ENCODE peak calls at places on chromosome 21, in seven cellular contexts. K, Z, G, T, L, W and A are unnamed samples. For H3K4me1, the result is how much of the 10 kb centered on the place peaks cover.

GRCh38 chr21:46092026-46092764 is 5.7 kb upstream of the COL6A2 start:
- DNase-seq in K (no peak), Z (no peak), G (peak), T (peak), L (no peak), W (peak), A (peak)

GRCh38 chr21:43810505-43811261 is 21.3 kb downstream of the RRP1 start:
- DNase-seq in K (peak), Z (peak), G (peak), T (peak), L (peak), W (peak), A (peak)

GRCh38 chr21:31343680-31344480 is at the start of gene TIAM1:
- DNase-seq in K (peak), Z (no peak), G (peak), T (peak), L (no peak), W (peak), A (no peak)

GRCh38 chr21:40383951-40384350 is 463.0 kb downstream of the DSCAM start:
- DNase-seq in K (no peak), Z (no peak), G (no peak), T (no peak), L (no peak), W (no peak), A (no peak)

GRCh38 chr21:35075546-35075945 is 26.4 kb upstream of the RUNX1 start:
- DNase-seq in K (no peak), Z (no peak), G (no peak), T (peak), L (no peak), W (no peak), A (no peak)

GRCh38 chr21:44289381-44290010 is 3.8 kb downstream of the AIRE start:
- DNase-seq in K (no peak), Z (no peak), G (no peak), T (no peak), L (no peak), W (no peak), A (no peak)

GRCh38 chr21:32735524-32735923 is 7.7 kb upstream of the SYNJ1 start:
- DNase-seq in K (no peak), Z (no peak), G (no peak), T (no peak), L (no peak), W (no peak), A (no peak)

GRCh38 chr21:43820466-43820865 is 31.1 kb downstream of the RRP1 start:
- DNase-seq in K (no peak), Z (no peak), G (no peak), T (peak), L (no peak), W (no peak), A (no peak)

GRCh38 chr21:44534688-44535087 is 5.3 kb downstream of the KRTAP10-1 start:
- DNase-seq in K (no peak), Z (no peak), G (no peak), T (peak), L (no peak), W (no peak), A (no peak)

GRCh38 chr21:36060159-36060921 is at the start of gene SETD4:
- DNase-seq in K (peak), Z (peak), G (peak), T (peak), L (peak), W (peak), A (peak)

GRCh38 chr21:25281134-25281533 is 326.1 kb downstream of the MRPL39 start:
- DNase-seq in K (no peak), Z (no peak), G (no peak), T (no peak), L (no peak), W (no peak), A (no peak)

GRCh38 chr21:44947930-44948331 is 8.1 kb downstream of the SLX9 start:
- DNase-seq in K (no peak), Z (no peak), G (no peak), T (peak), L (no peak), W (no peak), A (no peak)

GRCh38 chr21:44532712-44533111 is 7.3 kb downstream of the KRTAP10-1 start:
- DNase-seq in K (no peak), Z (no peak), G (no peak), T (peak), L (peak), W (no peak), A (no peak)

DNA sequence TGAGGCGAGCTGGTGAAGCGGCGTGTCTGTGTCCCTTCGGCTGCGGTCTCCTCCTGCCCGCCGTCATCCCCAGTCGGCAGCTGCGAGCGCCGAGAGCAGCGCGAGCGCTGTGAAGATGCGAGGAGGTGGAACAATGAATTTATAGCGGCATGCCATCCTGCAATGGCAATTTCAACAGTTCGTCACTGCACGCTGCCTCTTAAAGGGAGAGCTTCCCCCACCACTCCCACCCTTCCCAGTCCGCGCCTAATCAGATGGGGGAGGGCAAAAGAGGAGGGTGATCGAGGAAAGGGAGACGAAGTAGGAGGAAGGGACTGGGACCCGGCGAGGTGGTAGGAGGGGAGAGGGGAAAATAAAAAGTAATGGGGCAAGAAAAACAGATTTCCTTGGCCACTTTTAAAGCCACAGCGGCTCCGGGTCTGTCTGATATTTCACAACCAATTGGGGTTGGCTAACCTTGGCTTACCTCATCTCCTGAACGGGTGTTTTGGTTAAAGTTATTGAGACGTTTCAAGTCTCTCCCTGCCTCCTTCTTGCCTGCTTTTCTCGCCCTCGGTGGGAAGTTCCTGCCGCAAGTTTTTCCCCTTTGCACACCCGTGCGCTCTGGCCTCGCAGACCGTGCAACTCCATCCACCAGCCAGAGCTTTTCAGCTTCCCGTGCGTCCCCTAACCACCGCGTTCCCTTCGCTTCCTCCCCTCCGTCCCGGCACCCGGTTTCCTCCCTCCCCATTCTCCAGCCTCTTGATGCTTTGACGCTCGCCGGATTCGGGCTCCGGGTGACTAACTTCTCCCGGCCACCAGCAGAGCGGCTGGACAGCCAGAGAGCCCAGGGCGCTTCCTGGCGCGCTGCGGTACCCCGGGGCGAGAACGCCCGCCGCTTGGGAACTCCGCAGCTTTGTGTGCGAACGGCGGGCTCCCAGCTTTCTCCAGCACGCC is at the start of gene ADAMTS5:
- DNase-seq in K (no peak), Z (no peak), G (no peak), T (peak), L (peak), W (no peak), A (peak)
- TF ChIP-seq CTCF in K (no peak), Z (no peak), G (peak), T (no peak), L (no peak), W (no peak), A (no peak)

DNA sequence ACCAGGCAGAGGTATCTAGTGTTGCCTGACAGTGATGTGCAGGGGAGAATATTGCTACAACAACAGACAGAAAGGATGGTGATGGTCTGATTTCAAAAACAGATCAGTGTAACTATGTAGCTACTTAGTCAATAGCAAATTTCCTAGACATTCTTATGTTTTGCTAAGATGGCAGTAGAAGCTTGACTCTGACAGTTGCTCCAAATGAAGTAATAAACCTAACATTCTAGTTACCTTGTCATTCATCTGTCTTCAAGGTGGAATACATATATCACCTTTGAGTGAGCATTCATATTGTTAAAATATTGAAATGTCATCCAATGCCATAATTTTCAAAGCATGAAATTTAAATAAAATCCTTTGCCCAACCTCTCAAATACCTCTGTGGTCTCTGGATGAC is 617.4 kb downstream of the USP25 start:
- DNase-seq in K (no peak), Z (no peak), G (no peak), T (no peak), L (no peak), W (no peak), A (no peak)
- TF ChIP-seq EP300 in K (no peak), Z (no peak), G (no peak), T (no peak), L (no peak), W (no peak), A (no peak)

GRCh38 chr21:41750532-41751151 is 16.2 kb downstream of the RIPK4 start:
- DNase-seq in K (no peak), Z (no peak), G (no peak), T (no peak), L (no peak), W (no peak), A (no peak)

GRCh38 chr21:41751621-41752020 is 15.2 kb downstream of the RIPK4 start:
- DNase-seq in K (no peak), Z (no peak), G (no peak), T (no peak), L (no peak), W (no peak), A (no peak)

GRCh38 chr21:41750051-41750450 is 16.8 kb downstream of the RIPK4 start:
- DNase-seq in K (no peak), Z (no peak), G (no peak), T (no peak), L (no peak), W (no peak), A (no peak)

GRCh38 chr21:41753001-41753725 is 13.7 kb downstream of the RIPK4 start:
- DNase-seq in K (no peak), Z (no peak), G (no peak), T (no peak), L (no peak), W (no peak), A (no peak)

GRCh38 chr21:41752231-41752681 is 14.6 kb downstream of the RIPK4 start:
- DNase-seq in K (no peak), Z (no peak), G (no peak), T (no peak), L (no peak), W (no peak), A (no peak)
- H3K4me1 ChIP-seq in K (under half), Z (under half), G (under half), T (under half), L (under half), W (under half), A (under half)

DNA sequence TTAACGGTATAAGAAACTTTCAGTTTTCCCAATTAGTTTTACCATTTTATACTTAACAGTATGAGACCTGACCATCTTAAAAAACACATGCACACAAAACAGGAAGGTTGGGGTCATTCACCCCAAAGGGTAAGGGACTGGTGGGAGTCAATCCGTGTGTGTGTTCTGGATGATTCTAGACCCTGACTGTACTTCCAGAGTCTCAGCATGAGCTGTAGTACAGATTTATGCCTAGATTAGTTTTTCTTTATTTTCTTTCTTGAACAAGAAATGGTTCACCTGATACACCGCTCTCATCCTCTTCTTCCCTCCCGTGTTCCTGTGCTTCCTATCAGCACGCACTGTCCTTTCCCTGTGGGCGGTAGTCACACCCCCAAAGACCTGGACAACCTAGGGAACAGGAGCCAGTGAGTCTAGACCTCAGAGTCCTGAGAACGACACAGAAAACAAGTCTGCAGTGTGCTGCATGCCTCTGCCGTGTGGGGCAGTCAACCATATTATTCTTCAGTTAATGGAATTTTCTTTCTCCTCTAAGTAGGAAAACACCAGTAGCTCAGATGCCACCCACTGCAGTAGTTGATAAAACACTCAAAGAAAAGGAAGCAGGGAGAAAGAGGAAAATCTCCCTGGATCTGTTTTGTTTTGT is 38.9 kb upstream of the MRPS6 start:
- DNase-seq in K (no peak), Z (no peak), G (no peak), T (no peak), L (no peak), W (no peak), A (no peak)
- TF ChIP-seq CTCF in K (no peak), Z (no peak), G (no peak), T (no peak), L (no peak), W (no peak), A (no peak)